ENCODE peak calls at places on chromosomes 13 and 19, in five cellular contexts. One of them, this sample, is unnamed.

GRCh38 chr13:52695856-52696255 is 43.2 kb downstream of the SUGT1 start:
- DNase-seq in Peyer's patch: no peak
- DNase-seq in astrocyte: peak
- DNase-seq in psoas muscle: no peak
- DNase-seq in MCF 10A: peak
- DNase-seq in this sample: no peak

GRCh38 chr13:109383683-109384082 is 402.7 kb downstream of the IRS2 start:
- DNase-seq in MCF 10A: peak
- DNase-seq in astrocyte: peak
- DNase-seq in Peyer's patch: no peak
- DNase-seq in psoas muscle: no peak
- DNase-seq in this sample: no peak

GRCh38 chr19:55044771-55045716 is 7.0 kb upstream of the GP6 start:
- DNase-seq in MCF 10A: no peak
- DNase-seq in psoas muscle: no peak
- DNase-seq in Peyer's patch: no peak
- DNase-seq in astrocyte: no peak
- DNase-seq in this sample: no peak

GRCh38 chr13:64305246-64305645 is 2889.6 kb upstream of the PCDH20 start:
- DNase-seq in MCF 10A: peak
- DNase-seq in psoas muscle: no peak
- DNase-seq in astrocyte: peak
- DNase-seq in Peyer's patch: no peak
- DNase-seq in this sample: no peak

GRCh38 chr19:16892868-16893685 is 4.3 kb downstream of the F2RL3 start:
- DNase-seq in psoas muscle: peak
- DNase-seq in MCF 10A: no peak
- DNase-seq in astrocyte: no peak
- DNase-seq in Peyer's patch: no peak
- DNase-seq in this sample: no peak

GRCh38 chr19:23996549-23996948 is 81.9 kb downstream of the ZNF726 start:
- DNase-seq in Peyer's patch: no peak
- DNase-seq in astrocyte: no peak
- DNase-seq in psoas muscle: no peak
- DNase-seq in MCF 10A: peak
- DNase-seq in this sample: no peak

GRCh38 chr19:44712864-44713515 is 14.0 kb downstream of the CEACAM16 start:
- DNase-seq in MCF 10A: no peak
- DNase-seq in Peyer's patch: no peak
- DNase-seq in psoas muscle: no peak
- DNase-seq in astrocyte: no peak
- DNase-seq in this sample: no peak

GRCh38 chr19:51034704-51035103 is at the start of gene KLK12:
- DNase-seq in MCF 10A: no peak
- DNase-seq in astrocyte: no peak
- DNase-seq in psoas muscle: no peak
- DNase-seq in Peyer's patch: no peak
- DNase-seq in this sample: no peak

GRCh38 chr13:41306271-41307150 is 4.6 kb upstream of the NAA16 start:
- DNase-seq in astrocyte: peak
- DNase-seq in Peyer's patch: no peak
- DNase-seq in psoas muscle: no peak
- DNase-seq in MCF 10A: no peak
- DNase-seq in this sample: no peak

GRCh38 chr19:44356383-44357111 is at the start of gene ZNF112:
- DNase-seq in astrocyte: peak
- DNase-seq in MCF 10A: peak
- DNase-seq in Peyer's patch: peak
- DNase-seq in psoas muscle: peak
- DNase-seq in this sample: peak

GRCh38 chr19:29478578-29479565 is 46.9 kb upstream of the VSTM2B start:
- DNase-seq in MCF 10A: no peak
- DNase-seq in Peyer's patch: no peak
- DNase-seq in astrocyte: no peak
- DNase-seq in psoas muscle: no peak
- DNase-seq in this sample: no peak

GRCh38 chr19:45638930-45639729 is at the start of gene EML2:
- DNase-seq in astrocyte: peak
- DNase-seq in Peyer's patch: peak
- DNase-seq in MCF 10A: peak
- DNase-seq in psoas muscle: peak
- DNase-seq in this sample: peak

GRCh38 chr19:19537321-19538048 is 580 bp upstream of the CILP2 start:
- DNase-seq in astrocyte: no peak
- DNase-seq in MCF 10A: no peak
- DNase-seq in Peyer's patch: no peak
- DNase-seq in psoas muscle: no peak
- DNase-seq in this sample: no peak

GRCh38 chr13:52868190-52868589 is 19.8 kb upstream of the PCDH8 start:
- DNase-seq in astrocyte: no peak
- DNase-seq in MCF 10A: no peak
- DNase-seq in Peyer's patch: no peak
- DNase-seq in psoas muscle: no peak
- DNase-seq in this sample: no peak

GRCh38 chr13:76991432-76991795 is 467 bp upstream of the CLN5 start:
- DNase-seq in MCF 10A: no peak
- DNase-seq in psoas muscle: peak
- DNase-seq in Peyer's patch: no peak
- DNase-seq in astrocyte: no peak
- DNase-seq in this sample: peak

GRCh38 chr13:26628706-26629105 is 71.2 kb downstream of the WASF3 start:
- DNase-seq in astrocyte: peak
- DNase-seq in psoas muscle: no peak
- DNase-seq in Peyer's patch: no peak
- DNase-seq in MCF 10A: peak
- DNase-seq in this sample: peak
- TF ChIP-seq CTCF in astrocyte: peak
- TF ChIP-seq CTCF in psoas muscle: no peak
- TF ChIP-seq CTCF in Peyer's patch: no peak
- TF ChIP-seq CTCF in MCF 10A: peak
- TF ChIP-seq CTCF in this sample: no peak

DNA sequence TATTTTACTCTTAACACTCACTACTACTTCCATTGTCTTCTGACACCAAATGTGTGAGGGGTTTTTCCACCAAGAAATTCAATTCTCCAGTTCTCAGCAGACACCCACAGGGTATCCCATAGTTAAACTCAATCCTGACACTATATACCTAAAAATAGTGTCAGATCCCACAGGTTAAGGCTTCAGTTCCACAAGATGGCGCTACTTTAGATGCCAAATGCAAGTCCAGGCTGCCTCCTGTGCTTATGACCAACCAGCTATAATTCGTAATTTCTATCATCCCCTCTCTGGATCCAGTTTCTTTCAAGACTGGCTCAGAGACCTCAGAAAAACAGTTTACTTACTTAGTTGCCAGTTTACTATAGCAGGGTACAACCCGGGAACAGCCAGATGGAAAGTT is 1146.2 kb upstream of the SPRY2 start:
- DNase-seq in MCF 10A: peak
- DNase-seq in Peyer's patch: no peak
- DNase-seq in psoas muscle: no peak
- DNase-seq in astrocyte: no peak
- DNase-seq in this sample: no peak
- TF ChIP-seq CTCF in MCF 10A: peak
- TF ChIP-seq CTCF in Peyer's patch: no peak
- TF ChIP-seq CTCF in psoas muscle: no peak
- TF ChIP-seq CTCF in astrocyte: peak
- TF ChIP-seq CTCF in this sample: no peak

GRCh38 chr13:47420012-47420411 is 523.2 kb upstream of the HTR2A start:
- DNase-seq in MCF 10A: peak
- DNase-seq in psoas muscle: no peak
- DNase-seq in astrocyte: no peak
- DNase-seq in Peyer's patch: no peak
- DNase-seq in this sample: no peak
- TF ChIP-seq CTCF in MCF 10A: no peak
- TF ChIP-seq CTCF in psoas muscle: peak
- TF ChIP-seq CTCF in astrocyte: no peak
- TF ChIP-seq CTCF in Peyer's patch: no peak
- TF ChIP-seq CTCF in this sample: no peak

GRCh38 chr19:36488816-36489138 is 584 bp downstream of the ZNF566 start:
- DNase-seq in astrocyte: no peak
- DNase-seq in psoas muscle: no peak
- DNase-seq in MCF 10A: no peak
- DNase-seq in Peyer's patch: no peak
- DNase-seq in this sample: no peak

GRCh38 chr19:36489920-36490415 is 607 bp upstream of the ZNF566 start:
- DNase-seq in astrocyte: peak
- DNase-seq in MCF 10A: no peak
- DNase-seq in Peyer's patch: no peak
- DNase-seq in psoas muscle: peak
- DNase-seq in this sample: peak

GRCh38 chr19:36483653-36484052 is 5.7 kb downstream of the ZNF566 start:
- DNase-seq in Peyer's patch: no peak
- DNase-seq in psoas muscle: no peak
- DNase-seq in astrocyte: no peak
- DNase-seq in MCF 10A: no peak
- DNase-seq in this sample: no peak

GRCh38 chr19:36488118-36488815 is 1.1 kb downstream of the ZNF566 start:
- DNase-seq in MCF 10A: no peak
- DNase-seq in psoas muscle: no peak
- DNase-seq in Peyer's patch: no peak
- DNase-seq in astrocyte: peak
- DNase-seq in this sample: no peak

GRCh38 chr19:36489139-36489919 is at the start of gene ZNF566:
- DNase-seq in Peyer's patch: peak
- DNase-seq in MCF 10A: peak
- DNase-seq in psoas muscle: peak
- DNase-seq in astrocyte: peak
- DNase-seq in this sample: peak
- TF ChIP-seq CTCF in Peyer's patch: no peak
- TF ChIP-seq CTCF in MCF 10A: no peak
- TF ChIP-seq CTCF in psoas muscle: no peak
- TF ChIP-seq CTCF in astrocyte: no peak
- TF ChIP-seq CTCF in this sample: no peak

GRCh38 chr13:48155850-48156249 is 60.9 kb upstream of the MED4 start:
- DNase-seq in Peyer's patch: no peak
- DNase-seq in psoas muscle: no peak
- DNase-seq in MCF 10A: peak
- DNase-seq in astrocyte: peak
- DNase-seq in this sample: no peak
- TF ChIP-seq CTCF in Peyer's patch: no peak
- TF ChIP-seq CTCF in psoas muscle: no peak
- TF ChIP-seq CTCF in MCF 10A: no peak
- TF ChIP-seq CTCF in astrocyte: no peak
- TF ChIP-seq CTCF in this sample: no peak

GRCh38 chr13:81927347-81927746 is 1586.4 kb upstream of the SPRY2 start:
- DNase-seq in psoas muscle: no peak
- DNase-seq in Peyer's patch: no peak
- DNase-seq in MCF 10A: peak
- DNase-seq in astrocyte: no peak
- DNase-seq in this sample: no peak

GRCh38 chr13:81929988-81930387 is 1589.1 kb upstream of the SPRY2 start:
- DNase-seq in Peyer's patch: no peak
- DNase-seq in MCF 10A: peak
- DNase-seq in astrocyte: no peak
- DNase-seq in psoas muscle: no peak
- DNase-seq in this sample: no peak
- TF ChIP-seq CTCF in Peyer's patch: no peak
- TF ChIP-seq CTCF in MCF 10A: peak
- TF ChIP-seq CTCF in astrocyte: peak
- TF ChIP-seq CTCF in psoas muscle: no peak
- TF ChIP-seq CTCF in this sample: no peak

GRCh38 chr13:103539265-103539664 is 473.0 kb upstream of the SLC10A2 start:
- DNase-seq in Peyer's patch: no peak
- DNase-seq in MCF 10A: no peak
- DNase-seq in psoas muscle: no peak
- DNase-seq in astrocyte: no peak
- DNase-seq in this sample: no peak
- TF ChIP-seq CTCF in Peyer's patch: no peak
- TF ChIP-seq CTCF in MCF 10A: no peak
- TF ChIP-seq CTCF in psoas muscle: no peak
- TF ChIP-seq CTCF in astrocyte: no peak
- TF ChIP-seq CTCF in this sample: no peak

GRCh38 chr19:38478273-38478971 is 44.9 kb downstream of the RYR1 start:
- DNase-seq in Peyer's patch: no peak
- DNase-seq in psoas muscle: no peak
- DNase-seq in astrocyte: no peak
- DNase-seq in MCF 10A: peak
- DNase-seq in this sample: no peak
- TF ChIP-seq CTCF in Peyer's patch: no peak
- TF ChIP-seq CTCF in psoas muscle: no peak
- TF ChIP-seq CTCF in astrocyte: no peak
- TF ChIP-seq CTCF in MCF 10A: no peak
- TF ChIP-seq CTCF in this sample: no peak

DNA sequence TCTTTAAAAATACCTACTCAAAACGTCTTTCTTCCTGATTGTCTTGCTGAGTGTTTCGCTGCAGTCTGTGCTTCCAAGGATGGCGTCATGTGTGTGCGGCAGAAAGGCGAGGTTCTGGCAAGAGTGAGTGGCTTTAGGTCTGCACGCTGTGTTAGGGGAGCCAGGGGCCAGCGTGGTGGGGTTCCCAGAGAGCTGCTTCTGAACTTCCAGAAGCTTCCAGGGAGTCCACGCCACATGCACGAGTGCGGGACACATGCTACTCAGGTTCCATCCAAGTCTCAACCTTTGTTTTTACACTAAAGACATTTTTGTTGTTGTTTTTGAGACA is 67.9 kb downstream of the ATP11A start:
- DNase-seq in Peyer's patch: no peak
- DNase-seq in astrocyte: no peak
- DNase-seq in psoas muscle: peak
- DNase-seq in MCF 10A: no peak
- DNase-seq in this sample: no peak
- TF ChIP-seq CTCF in Peyer's patch: no peak
- TF ChIP-seq CTCF in astrocyte: no peak
- TF ChIP-seq CTCF in psoas muscle: no peak
- TF ChIP-seq CTCF in MCF 10A: no peak
- TF ChIP-seq CTCF in this sample: no peak

GRCh38 chr19:38719761-38720558 is 24.3 kb downstream of the CAPN12 start:
- DNase-seq in astrocyte: peak
- DNase-seq in Peyer's patch: no peak
- DNase-seq in psoas muscle: no peak
- DNase-seq in MCF 10A: no peak
- DNase-seq in this sample: no peak

GRCh38 chr19:38720559-38721236 is 23.6 kb downstream of the CAPN12 start:
- DNase-seq in Peyer's patch: no peak
- DNase-seq in MCF 10A: no peak
- DNase-seq in psoas muscle: no peak
- DNase-seq in astrocyte: no peak
- DNase-seq in this sample: no peak

GRCh38 chr19:38717855-38718254 is 26.4 kb downstream of the CAPN12 start:
- DNase-seq in MCF 10A: no peak
- DNase-seq in astrocyte: no peak
- DNase-seq in psoas muscle: no peak
- DNase-seq in Peyer's patch: no peak
- DNase-seq in this sample: no peak

GRCh38 chr19:38717051-38717450 is 27.2 kb downstream of the CAPN12 start:
- DNase-seq in astrocyte: no peak
- DNase-seq in MCF 10A: no peak
- DNase-seq in Peyer's patch: no peak
- DNase-seq in psoas muscle: no peak
- DNase-seq in this sample: no peak

GRCh38 chr19:38718747-38719543 is 25.3 kb downstream of the CAPN12 start:
- DNase-seq in MCF 10A: no peak
- DNase-seq in Peyer's patch: no peak
- DNase-seq in astrocyte: peak
- DNase-seq in psoas muscle: peak
- DNase-seq in this sample: no peak
- TF ChIP-seq CTCF in MCF 10A: peak
- TF ChIP-seq CTCF in Peyer's patch: no peak
- TF ChIP-seq CTCF in astrocyte: peak
- TF ChIP-seq CTCF in psoas muscle: peak
- TF ChIP-seq CTCF in this sample: no peak